ENCODE peak calls at places on chromosomes 2 and 18, in four cellular contexts. T is DND-41, Y is GM12864, G is Karpas-422. D is an unnamed sample.

GRCh38 chr18:8856769-8857393 is 151.5 kb downstream of the MTCL1 start:
- DNase-seq in T (no peak), Y (no peak), G (no peak), D (no peak)

GRCh38 chr2:133887676-133888040 is 319.4 kb upstream of the NCKAP5 start:
- DNase-seq in T (no peak), G (no peak), Y (no peak), D (no peak)

GRCh38 chr2:173741715-173742114 is 223.5 kb downstream of the SP3 start:
- DNase-seq in T (no peak), G (no peak), Y (no peak), D (no peak)

GRCh38 chr18:13242797-13243196 is 24.2 kb downstream of the LDLRAD4 start:
- DNase-seq in G (peak), T (no peak), Y (no peak), D (no peak)

GRCh38 chr2:121049141-121049540 is 235.9 kb downstream of the TFCP2L1 start:
- DNase-seq in Y (no peak), G (no peak), T (no peak), D (no peak)

GRCh38 chr18:46859855-46860254 is 57.5 kb downstream of the PIAS2 start:
- DNase-seq in T (no peak), G (no peak), Y (peak), D (peak)

GRCh38 chr18:44939037-44939665 is 258.5 kb downstream of the SETBP1 start:
- DNase-seq in Y (no peak), G (no peak), T (no peak), D (no peak)

GRCh38 chr2:122480381-122481243 is 725.2 kb downstream of the TSN start:
- DNase-seq in G (no peak), T (no peak), Y (no peak), D (no peak)

GRCh38 chr18:53947092-53947640 is 277.3 kb downstream of the MBD2 start:
- DNase-seq in T (no peak), G (no peak), Y (no peak), D (no peak)

GRCh38 chr2:101518470-101519172 is 43.7 kb upstream of the RFX8 start:
- DNase-seq in T (no peak), G (no peak), Y (no peak), D (peak)

GRCh38 chr2:20465716-20466391 is 19.0 kb downstream of the RHOB start:
- DNase-seq in T (no peak), Y (no peak), G (peak), D (no peak)

GRCh38 chr2:219402665-219403515 is 15.2 kb upstream of the DNPEP start:
- DNase-seq in G (peak), T (peak), Y (peak), D (peak)

GRCh38 chr2:85540131-85540587 is 1.2 kb downstream of the MAT2A start:
- DNase-seq in T (no peak), G (no peak), Y (no peak), D (no peak)

GRCh38 chr2:10331033-10331701 is 28.5 kb downstream of the HPCAL1 start:
- DNase-seq in G (no peak), Y (no peak), T (peak), D (peak)

GRCh38 chr18:32919799-32920198 is 147.0 kb upstream of the KLHL14 start:
- DNase-seq in G (peak), T (peak), Y (peak), D (peak)

GRCh38 chr2:104473568-104473967 is 380.3 kb upstream of the POU3F3 start:
- DNase-seq in Y (no peak), T (no peak), G (no peak), D (no peak)

GRCh38 chr2:15772196-15772595 is 168.2 kb upstream of the MYCN start:
- DNase-seq in Y (no peak), G (no peak), T (no peak), D (no peak)

GRCh38 chr2:20333738-20334137 is 16.9 kb downstream of the PUM2 start:
- DNase-seq in T (no peak), G (no peak), Y (no peak), D (no peak)

GRCh38 chr18:64082054-64082453 is 66.8 kb downstream of the LINC00305 start:
- DNase-seq in T (no peak), G (peak), Y (no peak), D (no peak)

GRCh38 chr2:216082388-216082733 is 642 bp downstream of the TMEM169 start:
- DNase-seq in G (no peak), T (no peak), Y (no peak), D (no peak)

GRCh38 chr18:58315739-58316215 is 271.8 kb downstream of the NEDD4L start:
- DNase-seq in G (no peak), Y (no peak), T (no peak), D (no peak)

GRCh38 chr2:133713049-133713580 is 144.9 kb upstream of the NCKAP5 start:
- DNase-seq in T (no peak), Y (no peak), G (no peak), D (no peak)

GRCh38 chr2:11370377-11371098 is 26.1 kb upstream of the ROCK2 start:
- DNase-seq in T (no peak), Y (no peak), G (peak), D (no peak)

GRCh38 chr2:215598376-215598975 is 162.6 kb upstream of the FN1 start:
- DNase-seq in G (no peak), Y (no peak), T (no peak), D (no peak)

GRCh38 chr2:137228566-137228965 is 463.2 kb downstream of the THSD7B start:
- DNase-seq in Y (no peak), T (no peak), G (no peak), D (no peak)

GRCh38 chr18:69777248-69777647 is 170.4 kb downstream of the CD226 start:
- DNase-seq in T (no peak), Y (no peak), G (no peak), D (no peak)

GRCh38 chr2:68390114-68390513 is 25.0 kb downstream of the PLEK start:
- DNase-seq in Y (no peak), G (no peak), T (no peak), D (no peak)

GRCh38 chr2:43758738-43759137 is 15.1 kb upstream of the DYNC2LI1 start:
- DNase-seq in T (no peak), G (no peak), Y (no peak), D (no peak)

GRCh38 chr2:45024600-45025291 is 15.5 kb upstream of the SIX2 start:
- DNase-seq in Y (no peak), G (peak), T (peak), D (peak)

GRCh38 chr18:79586436-79587297 is 92.9 kb upstream of the CTDP1 start:
- DNase-seq in G (no peak), T (no peak), Y (no peak), D (no peak)

GRCh38 chr2:149296031-149296430 is 34.4 kb upstream of the LYPD6 start:
- DNase-seq in Y (no peak), G (no peak), T (no peak), D (no peak)
- H3K4me3 ChIP-seq in Y (no peak), G (no peak), T (no peak), D (no peak)

GRCh38 chr2:95345415-95346235 is 48.5 kb downstream of the KCNIP3 start:
- DNase-seq in G (peak), Y (no peak), T (no peak), D (peak)

GRCh38 chr2:95346236-95346737 is 49.1 kb downstream of the KCNIP3 start:
- DNase-seq in T (no peak), G (no peak), Y (no peak), D (no peak)

GRCh38 chr2:95344656-95345055 is 47.5 kb downstream of the KCNIP3 start:
- DNase-seq in T (no peak), G (no peak), Y (no peak), D (no peak)

GRCh38 chr2:95344208-95344570 is 47.0 kb downstream of the KCNIP3 start:
- DNase-seq in G (no peak), T (no peak), Y (no peak), D (no peak)

GRCh38 chr2:95345066-95345414 is 47.9 kb downstream of the KCNIP3 start:
- DNase-seq in G (no peak), Y (no peak), T (no peak), D (no peak)
- H3K4me3 ChIP-seq in G (no peak), Y (no peak), T (no peak), D (peak)

DNA sequence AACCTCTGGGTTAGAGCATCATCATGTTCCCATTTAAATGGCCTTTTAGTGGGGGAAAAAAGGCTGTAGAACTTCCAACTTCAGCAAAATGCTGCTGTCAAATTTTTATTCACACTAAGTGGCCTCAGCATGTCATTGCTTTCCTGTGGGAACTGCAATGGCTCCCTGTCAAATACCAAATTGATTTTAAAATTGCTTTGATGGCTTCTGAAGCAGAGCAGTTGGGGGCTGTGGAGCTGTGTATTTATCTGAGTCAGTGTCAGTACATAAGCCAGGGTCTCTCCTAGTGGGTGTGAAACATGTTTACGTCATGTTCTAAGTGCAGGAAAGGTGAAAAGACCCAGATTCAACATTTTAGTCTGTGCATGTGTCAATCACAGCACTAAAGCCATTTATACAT is 171.3 kb downstream of the CDH19 start:
- DNase-seq in G (no peak), Y (no peak), T (no peak), D (no peak)
- H3K4me3 ChIP-seq in G (no peak), Y (no peak), T (no peak), D (no peak)

GRCh38 chr18:73859998-73860397 is 287.6 kb downstream of the FBXO15 start:
- DNase-seq in G (no peak), T (no peak), Y (no peak), D (no peak)

DNA sequence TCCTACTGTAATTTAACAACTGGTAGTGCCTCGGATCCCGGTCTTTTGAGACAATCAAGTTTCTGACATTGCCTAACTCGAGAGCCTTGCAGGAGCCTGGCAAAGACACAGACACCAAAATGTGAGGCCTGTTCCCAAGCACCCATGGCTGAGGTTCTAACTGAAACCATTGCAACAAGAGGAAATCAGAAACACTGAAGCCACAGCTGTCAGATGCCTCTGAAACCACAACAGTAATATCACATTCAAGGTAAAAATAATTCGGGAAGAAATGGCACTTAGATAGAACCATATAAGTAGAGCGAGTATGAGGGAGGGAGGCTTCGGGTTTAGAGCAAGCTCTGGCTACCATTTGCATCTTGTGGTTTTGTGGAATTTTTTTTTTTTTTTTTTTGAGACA is 285.9 kb downstream of the FBXO15 start:
- DNase-seq in T (peak), G (no peak), Y (no peak), D (peak)
- H3K4me3 ChIP-seq in T (no peak), G (no peak), Y (no peak), D (no peak)

GRCh38 chr2:27080140-27080469 is 1.7 kb downstream of the EMILIN1 start:
- DNase-seq in G (no peak), T (no peak), Y (no peak), D (no peak)
- H3K4me3 ChIP-seq in G (no peak), T (no peak), Y (no peak), D (no peak)

DNA sequence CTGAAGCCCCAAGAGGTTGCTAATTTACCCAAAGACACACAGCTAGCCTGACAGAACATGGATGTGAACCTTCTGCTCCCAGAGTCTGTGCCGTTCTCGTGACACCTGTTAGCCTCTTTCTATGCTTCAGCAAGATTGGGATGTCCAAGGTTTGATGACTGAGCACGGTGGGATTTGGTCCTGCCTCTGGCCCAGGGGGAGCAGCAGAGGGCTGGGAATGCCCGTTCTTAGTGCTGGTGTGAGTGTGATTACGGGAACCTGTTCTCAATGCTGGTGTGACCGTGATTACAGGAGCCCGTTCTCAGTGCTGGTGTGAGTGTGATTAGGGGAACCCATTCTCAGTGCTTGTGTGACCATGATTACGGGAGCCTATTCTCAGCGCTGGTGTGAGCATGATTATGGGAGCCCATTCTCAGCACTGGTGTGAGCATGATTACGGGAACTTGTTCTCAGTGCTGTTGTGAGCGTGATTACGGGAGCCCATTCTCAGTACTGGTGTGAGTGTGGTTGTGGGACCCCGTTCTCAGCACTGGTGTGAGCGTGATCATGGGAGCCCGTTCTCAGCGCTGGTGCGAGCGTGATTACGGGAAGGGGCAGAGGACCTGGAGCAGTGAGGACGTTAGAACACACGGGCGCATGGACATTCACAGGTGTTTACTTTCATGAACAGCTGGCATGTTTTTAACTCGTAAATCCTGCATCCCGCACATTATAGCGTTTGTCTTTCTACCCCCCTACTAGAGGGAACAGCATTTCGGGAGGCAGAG is 67.2 kb upstream of the SNTG2 start:
- DNase-seq in Y (no peak), G (no peak), T (no peak), D (no peak)
- H3K4me3 ChIP-seq in Y (no peak), G (no peak), T (no peak), D (no peak)

GRCh38 chr2:39494784-39495251 is 57.7 kb upstream of the MAP4K3 start:
- DNase-seq in Y (peak), G (peak), T (no peak), D (no peak)

GRCh38 chr2:39490586-39490985 is 53.5 kb upstream of the MAP4K3 start:
- DNase-seq in Y (no peak), G (no peak), T (no peak), D (no peak)

GRCh38 chr2:39492095-39492590 is 55.1 kb upstream of the MAP4K3 start:
- DNase-seq in Y (peak), G (peak), T (no peak), D (no peak)

GRCh38 chr2:39491653-39492052 is 54.6 kb upstream of the MAP4K3 start:
- DNase-seq in Y (no peak), T (no peak), G (no peak), D (no peak)

DNA sequence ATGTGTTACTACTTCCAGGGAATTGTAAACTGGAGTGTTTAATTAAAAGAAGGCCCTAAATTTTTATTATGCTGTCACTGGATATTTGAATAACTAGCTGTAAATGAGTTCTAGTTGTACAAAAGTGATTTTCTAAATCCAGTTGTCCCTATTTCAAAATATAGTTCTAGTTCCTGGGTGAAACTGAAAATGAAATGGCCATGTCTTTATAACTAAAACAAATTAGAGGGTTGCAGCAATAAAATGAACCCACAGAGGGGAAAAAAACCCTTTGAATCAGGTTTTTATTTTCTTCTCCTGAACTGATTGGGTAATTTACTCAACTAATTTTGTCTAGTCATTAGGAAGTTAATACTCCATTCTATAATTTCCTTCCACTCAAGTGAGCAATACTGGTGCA is 55.6 kb upstream of the MAP4K3 start:
- DNase-seq in T (no peak), G (no peak), Y (no peak), D (no peak)
- H3K4me3 ChIP-seq in T (no peak), G (peak), Y (no peak), D (no peak)

GRCh38 chr2:176112375-176113302 is 3.9 kb upstream of the HOXD10 start:
- DNase-seq in Y (no peak), G (no peak), T (no peak), D (no peak)

GRCh38 chr2:176109955-176110345 is 2.9 kb downstream of the HOXD11 start:
- DNase-seq in T (no peak), Y (no peak), G (no peak), D (no peak)

GRCh38 chr2:176109226-176109954 is 2.3 kb downstream of the HOXD11 start:
- DNase-seq in G (no peak), T (no peak), Y (no peak), D (no peak)

GRCh38 chr2:176111891-176112374 is 4.6 kb upstream of the HOXD10 start:
- DNase-seq in G (no peak), Y (no peak), T (no peak), D (no peak)

GRCh38 chr2:176110975-176111663 is 4.0 kb downstream of the HOXD11 start:
- DNase-seq in T (no peak), G (peak), Y (no peak), D (no peak)
- H3K4me3 ChIP-seq in T (no peak), G (peak), Y (no peak), D (no peak)